ENCODE peak calls at places on chromosomes 4 and X, in six cellular contexts. One of them, this sample, is unnamed.

GRCh38 chr4:124000233-124000632 is 603.6 kb downstream of the SPRY1 start:
- DNase-seq in tibial nerve: no peak
- DNase-seq in A549: no peak
- DNase-seq in suprapubic skin: no peak
- DNase-seq in heart right ventricle: no peak
- DNase-seq in SJSA1: no peak
- DNase-seq in this sample: no peak

GRCh38 chr4:94463771-94464170 is 12.0 kb downstream of the PDLIM5 start:
- DNase-seq in tibial nerve: no peak
- DNase-seq in suprapubic skin: no peak
- DNase-seq in A549: no peak
- DNase-seq in SJSA1: no peak
- DNase-seq in heart right ventricle: no peak
- DNase-seq in this sample: no peak

GRCh38 chrX:13087322-13088154 is 43.1 kb upstream of the FAM9C start:
- DNase-seq in SJSA1: peak; percentile 56
- DNase-seq in heart right ventricle: no peak
- DNase-seq in suprapubic skin: no peak
- DNase-seq in tibial nerve: no peak
- DNase-seq in A549: peak; percentile 39
- DNase-seq in this sample: no peak

GRCh38 chr4:8307714-8308113 is 38.2 kb downstream of the HTRA3 start:
- DNase-seq in SJSA1: no peak
- DNase-seq in suprapubic skin: peak; percentile 53
- DNase-seq in heart right ventricle: no peak
- DNase-seq in A549: no peak
- DNase-seq in tibial nerve: no peak
- DNase-seq in this sample: no peak

GRCh38 chr4:125140966-125141495 is 173.7 kb upstream of the FAT4 start:
- DNase-seq in A549: no peak
- DNase-seq in tibial nerve: no peak
- DNase-seq in suprapubic skin: no peak
- DNase-seq in SJSA1: no peak
- DNase-seq in heart right ventricle: no peak
- DNase-seq in this sample: no peak

GRCh38 chr4:71456841-71457240 is 118.0 kb downstream of the SLC4A4 start:
- DNase-seq in heart right ventricle: no peak
- DNase-seq in SJSA1: no peak
- DNase-seq in A549: peak; percentile 67
- DNase-seq in suprapubic skin: no peak
- DNase-seq in tibial nerve: no peak
- DNase-seq in this sample: no peak

GRCh38 chr4:4554234-4554633 is 12.4 kb upstream of the STX18 start:
- DNase-seq in A549: no peak
- DNase-seq in tibial nerve: no peak
- DNase-seq in SJSA1: no peak
- DNase-seq in heart right ventricle: no peak
- DNase-seq in suprapubic skin: no peak
- DNase-seq in this sample: no peak

GRCh38 chr4:85812776-85813175 is 337.8 kb downstream of the ARHGAP24 start:
- DNase-seq in heart right ventricle: no peak
- DNase-seq in tibial nerve: no peak
- DNase-seq in suprapubic skin: no peak
- DNase-seq in A549: no peak
- DNase-seq in SJSA1: no peak
- DNase-seq in this sample: no peak

GRCh38 chrX:148530464-148531077 is 30.2 kb downstream of the AFF2 start:
- DNase-seq in SJSA1: no peak
- DNase-seq in heart right ventricle: no peak
- DNase-seq in suprapubic skin: no peak
- DNase-seq in tibial nerve: no peak
- DNase-seq in A549: peak; percentile 29
- DNase-seq in this sample: no peak

GRCh38 chr4:2385450-2386020 is 32.9 kb downstream of the ZFYVE28 start:
- DNase-seq in suprapubic skin: no peak
- DNase-seq in heart right ventricle: no peak
- DNase-seq in SJSA1: no peak
- DNase-seq in A549: no peak
- DNase-seq in tibial nerve: no peak
- DNase-seq in this sample: no peak

GRCh38 chr4:95898226-95898625 is 58.3 kb downstream of the PDHA2 start:
- DNase-seq in SJSA1: no peak
- DNase-seq in suprapubic skin: no peak
- DNase-seq in heart right ventricle: no peak
- DNase-seq in A549: no peak
- DNase-seq in tibial nerve: no peak
- DNase-seq in this sample: no peak

GRCh38 chr4:7155611-7156071 is 36.7 kb upstream of the SORCS2 start:
- DNase-seq in tibial nerve: peak; percentile 30
- DNase-seq in suprapubic skin: peak; percentile 63
- DNase-seq in A549: no peak
- DNase-seq in heart right ventricle: no peak
- DNase-seq in SJSA1: no peak
- DNase-seq in this sample: no peak

GRCh38 chr4:13240066-13240465 is 244.1 kb downstream of the RAB28 start:
- DNase-seq in suprapubic skin: no peak
- DNase-seq in A549: no peak
- DNase-seq in heart right ventricle: no peak
- DNase-seq in tibial nerve: no peak
- DNase-seq in SJSA1: peak; percentile 81
- DNase-seq in this sample: no peak

GRCh38 chrX:30906726-30907125 is 17.7 kb upstream of the TAB3 start:
- DNase-seq in suprapubic skin: no peak
- DNase-seq in A549: no peak
- DNase-seq in tibial nerve: no peak
- DNase-seq in heart right ventricle: no peak
- DNase-seq in SJSA1: peak; percentile 40
- DNase-seq in this sample: no peak

GRCh38 chr4:94613248-94613647 is 144.5 kb upstream of the BMPR1B start:
- DNase-seq in A549: no peak
- DNase-seq in suprapubic skin: no peak
- DNase-seq in SJSA1: no peak
- DNase-seq in heart right ventricle: no peak
- DNase-seq in tibial nerve: no peak
- DNase-seq in this sample: no peak

GRCh38 chrX:54695231-54695630 is 102.8 kb downstream of the ITIH6 start:
- DNase-seq in heart right ventricle: no peak
- DNase-seq in suprapubic skin: no peak
- DNase-seq in A549: no peak
- DNase-seq in SJSA1: no peak
- DNase-seq in tibial nerve: no peak
- DNase-seq in this sample: no peak

GRCh38 chr4:24105183-24106039 is 215.6 kb upstream of the PPARGC1A start:
- DNase-seq in SJSA1: peak; percentile 57
- DNase-seq in suprapubic skin: no peak
- DNase-seq in heart right ventricle: no peak
- DNase-seq in A549: no peak
- DNase-seq in tibial nerve: no peak
- DNase-seq in this sample: no peak

GRCh38 chr4:153512952-153513500 is 46.9 kb downstream of the TMEM131L start:
- DNase-seq in heart right ventricle: no peak
- DNase-seq in A549: no peak
- DNase-seq in tibial nerve: no peak
- DNase-seq in suprapubic skin: no peak
- DNase-seq in SJSA1: no peak
- DNase-seq in this sample: no peak

GRCh38 chr4:162497564-162498167 is 333.9 kb upstream of the FSTL5 start:
- DNase-seq in tibial nerve: no peak
- DNase-seq in SJSA1: no peak
- DNase-seq in suprapubic skin: no peak
- DNase-seq in heart right ventricle: no peak
- DNase-seq in A549: peak; percentile 26
- DNase-seq in this sample: no peak

GRCh38 chr4:17168571-17168970 is 270.1 kb upstream of the LDB2 start:
- DNase-seq in suprapubic skin: no peak
- DNase-seq in tibial nerve: no peak
- DNase-seq in heart right ventricle: no peak
- DNase-seq in A549: no peak
- DNase-seq in SJSA1: peak; percentile 90
- DNase-seq in this sample: no peak

GRCh38 chrX:11688201-11688600 is 22.5 kb upstream of the ARHGAP6 start:
- DNase-seq in heart right ventricle: no peak
- DNase-seq in suprapubic skin: no peak
- DNase-seq in SJSA1: no peak
- DNase-seq in A549: no peak
- DNase-seq in tibial nerve: no peak
- DNase-seq in this sample: no peak

GRCh38 chrX:125404667-125405160 is 85.0 kb downstream of the TEX13C start:
- DNase-seq in heart right ventricle: no peak
- DNase-seq in A549: no peak
- DNase-seq in tibial nerve: no peak
- DNase-seq in suprapubic skin: no peak
- DNase-seq in SJSA1: no peak
- DNase-seq in this sample: no peak

DNA sequence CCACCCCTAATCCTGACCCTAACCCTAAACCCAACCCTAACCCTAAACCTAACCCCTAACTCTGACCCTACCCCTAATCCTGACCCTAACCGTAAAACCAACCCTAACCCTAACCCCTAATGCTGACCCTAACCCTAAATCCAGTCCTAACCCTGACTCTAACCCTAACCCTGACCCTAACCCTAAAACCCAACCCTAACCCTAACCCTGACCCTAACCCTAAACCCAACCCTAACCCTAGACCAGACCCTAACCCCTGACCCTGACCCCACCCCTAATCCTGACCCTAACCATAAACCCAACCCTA is 708 bp upstream of the PCGF3 start:
- DNase-seq in A549: no peak
- DNase-seq in suprapubic skin: no peak
- DNase-seq in tibial nerve: no peak
- DNase-seq in heart right ventricle: no peak
- DNase-seq in SJSA1: no peak
- DNase-seq in this sample: no peak
- H3K27ac ChIP-seq in A549: peak overlapping the region; percentile 98
- H3K27ac ChIP-seq in suprapubic skin: no peak overlapping the region
- H3K27ac ChIP-seq in tibial nerve: peak overlapping the region; percentile 55
- H3K27ac ChIP-seq in heart right ventricle: no peak overlapping the region
- H3K27ac ChIP-seq in SJSA1: no peak overlapping the region
- H3K27ac ChIP-seq in this sample: peak overlapping the region; percentile 89

DNA sequence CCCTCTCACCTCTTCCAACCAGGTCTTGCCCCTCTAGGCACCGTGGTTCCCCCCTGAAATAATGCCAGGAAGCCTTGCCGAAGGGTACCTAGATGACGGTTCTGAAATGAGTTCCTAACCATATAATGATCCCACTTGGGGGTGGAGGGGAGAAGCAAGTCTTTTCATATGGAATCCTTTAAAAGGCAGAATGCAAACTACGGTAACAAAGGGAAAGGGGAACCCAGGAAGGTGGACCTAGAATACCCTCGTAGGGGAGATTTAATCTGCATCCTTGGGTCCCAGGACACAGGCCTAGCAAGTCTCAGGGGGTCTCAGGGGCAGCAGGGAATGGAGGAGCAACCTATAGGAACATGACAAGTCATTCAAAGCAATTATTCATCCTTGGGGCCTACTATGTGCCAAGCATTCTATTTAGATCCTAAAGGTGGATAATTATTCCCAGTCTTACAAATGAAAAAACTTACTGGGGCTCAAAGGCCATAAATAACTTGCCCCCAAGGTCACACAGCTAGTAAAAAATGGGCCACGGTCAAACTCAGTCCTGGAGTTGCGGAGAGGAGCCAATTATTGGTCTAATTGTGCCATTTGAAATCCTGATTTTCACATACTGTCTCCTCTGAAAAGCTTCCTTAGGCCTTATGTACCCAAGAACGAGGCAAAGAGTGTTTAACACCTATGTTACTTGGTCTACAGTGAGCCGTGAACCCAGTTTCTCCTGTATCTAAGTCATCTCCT is 8.8 kb downstream of the BCOR start:
- DNase-seq in tibial nerve: no peak
- DNase-seq in heart right ventricle: no peak
- DNase-seq in SJSA1: no peak
- DNase-seq in A549: no peak
- DNase-seq in suprapubic skin: no peak
- DNase-seq in this sample: no peak
- H3K4me1 ChIP-seq in tibial nerve: peaks cover 93% of the 10 kb centered on the region
- H3K4me1 ChIP-seq in heart right ventricle: peaks cover 59% of the 10 kb centered on the region
- H3K4me1 ChIP-seq in SJSA1: peaks cover 72% of the 10 kb centered on the region
- H3K4me1 ChIP-seq in A549: peaks cover 37% of the 10 kb centered on the region
- H3K4me1 ChIP-seq in suprapubic skin: peaks cover 55% of the 10 kb centered on the region
- H3K4me1 ChIP-seq in this sample: peaks cover 5% of the 10 kb centered on the region

GRCh38 chr4:145182212-145182611 is 1.8 kb upstream of the OTUD4 start:
- DNase-seq in suprapubic skin: no peak
- DNase-seq in heart right ventricle: no peak
- DNase-seq in SJSA1: no peak
- DNase-seq in tibial nerve: no peak
- DNase-seq in A549: no peak
- DNase-seq in this sample: no peak

GRCh38 chr4:145183581-145183980 is 3.2 kb upstream of the OTUD4 start:
- DNase-seq in A549: no peak
- DNase-seq in suprapubic skin: no peak
- DNase-seq in tibial nerve: no peak
- DNase-seq in SJSA1: no peak
- DNase-seq in heart right ventricle: no peak
- DNase-seq in this sample: no peak

GRCh38 chr4:145189981-145190380 is 9.6 kb upstream of the OTUD4 start:
- DNase-seq in SJSA1: no peak
- DNase-seq in suprapubic skin: no peak
- DNase-seq in heart right ventricle: no peak
- DNase-seq in A549: no peak
- DNase-seq in tibial nerve: no peak
- DNase-seq in this sample: no peak

GRCh38 chr4:145183023-145183422 is 2.6 kb upstream of the OTUD4 start:
- DNase-seq in tibial nerve: no peak
- DNase-seq in heart right ventricle: no peak
- DNase-seq in A549: no peak
- DNase-seq in suprapubic skin: no peak
- DNase-seq in SJSA1: no peak
- DNase-seq in this sample: no peak

GRCh38 chr4:145186719-145187118 is 6.3 kb upstream of the OTUD4 start:
- DNase-seq in A549: no peak
- DNase-seq in SJSA1: no peak
- DNase-seq in suprapubic skin: no peak
- DNase-seq in tibial nerve: no peak
- DNase-seq in heart right ventricle: no peak
- DNase-seq in this sample: no peak
- H3K4me3 ChIP-seq in A549: no peak overlapping the region
- H3K4me3 ChIP-seq in SJSA1: no peak overlapping the region
- H3K4me3 ChIP-seq in suprapubic skin: no peak overlapping the region
- H3K4me3 ChIP-seq in tibial nerve: no peak overlapping the region
- H3K4me3 ChIP-seq in heart right ventricle: no peak overlapping the region
- H3K4me3 ChIP-seq in this sample: no peak overlapping the region

GRCh38 chrX:10087391-10087790 is 69.4 kb upstream of the CLCN4 start:
- DNase-seq in heart right ventricle: no peak
- DNase-seq in SJSA1: no peak
- DNase-seq in suprapubic skin: no peak
- DNase-seq in tibial nerve: no peak
- DNase-seq in A549: no peak
- DNase-seq in this sample: no peak

GRCh38 chrX:10085223-10085622 is 71.6 kb upstream of the CLCN4 start:
- DNase-seq in tibial nerve: no peak
- DNase-seq in heart right ventricle: no peak
- DNase-seq in suprapubic skin: no peak
- DNase-seq in A549: no peak
- DNase-seq in SJSA1: no peak
- DNase-seq in this sample: no peak

GRCh38 chrX:10090319-10090718 is 66.5 kb upstream of the CLCN4 start:
- DNase-seq in suprapubic skin: no peak
- DNase-seq in SJSA1: no peak
- DNase-seq in A549: no peak
- DNase-seq in heart right ventricle: no peak
- DNase-seq in tibial nerve: no peak
- DNase-seq in this sample: no peak

GRCh38 chrX:10086683-10087082 is 70.1 kb upstream of the CLCN4 start:
- DNase-seq in A549: no peak
- DNase-seq in suprapubic skin: no peak
- DNase-seq in heart right ventricle: peak; percentile 27
- DNase-seq in SJSA1: no peak
- DNase-seq in tibial nerve: no peak
- DNase-seq in this sample: no peak

GRCh38 chrX:10089378-10089795 is 67.4 kb upstream of the CLCN4 start:
- DNase-seq in SJSA1: no peak
- DNase-seq in suprapubic skin: no peak
- DNase-seq in tibial nerve: no peak
- DNase-seq in heart right ventricle: no peak
- DNase-seq in A549: peak; percentile 36
- DNase-seq in this sample: no peak
- H3K27ac ChIP-seq in SJSA1: no peak overlapping the region
- H3K27ac ChIP-seq in suprapubic skin: no peak overlapping the region
- H3K27ac ChIP-seq in tibial nerve: no peak overlapping the region
- H3K27ac ChIP-seq in heart right ventricle: no peak overlapping the region
- H3K27ac ChIP-seq in A549: peak overlapping the region; percentile 70
- H3K27ac ChIP-seq in this sample: peak overlapping the region; percentile 32

This sample was measured in lung.